ENCODE peak calls at places on chromosomes 1 and 21, in five cellular contexts. M is stimulated activated CD8-positive, alpha-beta memory T cell treated with anti-CD3 and anti-CD28 coated beads, Interleukin-7, amount 100 ng/mL, for 1 hour; P is cardiac septum; E is NCI-H524; B is HEK293T. J is an unnamed sample.

GRCh38 chr21:16308269-16308668 is 578.5 kb downstream of the USP25 start:
- DNase-seq in M (no peak), P (no peak), E (peak; percentile 25), B (no peak), J (no peak)

GRCh38 chr1:35111106-35111505 is 31.9 kb downstream of the ZMYM1 start:
- DNase-seq in M (no peak), P (no peak), E (no peak), B (no peak), J (no peak)

GRCh38 chr1:24935196-24935526 is 5.1 kb upstream of the RUNX3 start:
- DNase-seq in M (no peak), P (no peak), E (no peak), B (no peak), J (no peak)

GRCh38 chr1:94144836-94145235 is 23.9 kb upstream of the ABCA4 start:
- DNase-seq in M (no peak), P (no peak), E (no peak), B (no peak), J (no peak)

GRCh38 chr1:209530990-209531389 is 52.5 kb upstream of the CAMK1G start:
- DNase-seq in M (no peak), P (no peak), E (no peak), B (no peak), J (no peak)

GRCh38 chr1:183281039-183281438 is 95.0 kb downstream of the LAMC2 start:
- DNase-seq in M (no peak), P (peak; percentile 50), E (peak; percentile 82), B (no peak), J (no peak)

GRCh38 chr1:37362990-37363389 is 111.4 kb upstream of the ZC3H12A start:
- DNase-seq in M (no peak), P (no peak), E (no peak), B (no peak), J (no peak)

GRCh38 chr1:1264026-1264425 is 9.6 kb downstream of the UBE2J2 start:
- DNase-seq in M (no peak), P (no peak), E (no peak), B (no peak), J (no peak)

GRCh38 chr1:40539338-40539737 is 7.9 kb downstream of the ZNF684 start:
- DNase-seq in M (no peak), P (no peak), E (no peak), B (no peak), J (no peak)

GRCh38 chr21:27425574-27425973 is 458.7 kb upstream of the ADAMTS5 start:
- DNase-seq in M (no peak), P (no peak), E (no peak), B (no peak), J (no peak)

GRCh38 chr1:198528376-198528775 is 12.1 kb downstream of the ATP6V1G3 start:
- DNase-seq in M (no peak), P (no peak), E (no peak), B (no peak), J (no peak)

GRCh38 chr1:31752952-31753351 is 11.2 kb downstream of the ADGRB2 start:
- DNase-seq in M (no peak), P (no peak), E (no peak), B (no peak), J (no peak)

GRCh38 chr1:156146749-156147405 is 6.5 kb upstream of the SEMA4A start:
- DNase-seq in M (no peak), P (no peak), E (peak; percentile 59), B (no peak), J (no peak)

GRCh38 chr1:179310721-179311120 is 17.1 kb downstream of the SOAT1 start:
- DNase-seq in M (no peak), P (no peak), E (no peak), B (no peak), J (no peak)

GRCh38 chr1:6014130-6014999 is 22.1 kb upstream of the NPHP4 start:
- DNase-seq in M (no peak), P (no peak), E (no peak), B (no peak), J (no peak)

GRCh38 chr1:209989525-209989924 is 51.5 kb downstream of the SYT14 start:
- DNase-seq in M (no peak), P (no peak), E (no peak), B (no peak), J (peak; percentile 4)

GRCh38 chr1:221692643-221693042 is 49.2 kb downstream of the DUSP10 start:
- DNase-seq in M (no peak), P (no peak), E (no peak), B (no peak), J (no peak)